ENCODE peak calls at places on chromosomes 3 and 15, in six cellular contexts. One of them, this sample, is unnamed.

GRCh38 chr15:68054658-68055223 is 626 bp downstream of the PIAS1 start:
- DNase-seq in uterus: peak
- DNase-seq in endodermal cell: peak
- DNase-seq in left ventricle myocardium inferior: peak
- DNase-seq in IMR-90: peak
- DNase-seq in PC-9: peak
- DNase-seq in this sample: no peak

GRCh38 chr3:67605377-67605776 is 49.0 kb downstream of the SUCLG2 start:
- DNase-seq in uterus: no peak
- DNase-seq in endodermal cell: no peak
- DNase-seq in left ventricle myocardium inferior: no peak
- DNase-seq in IMR-90: peak
- DNase-seq in PC-9: no peak
- DNase-seq in this sample: no peak

GRCh38 chr3:170171563-170171962 is 10.0 kb downstream of the PHC3 start:
- DNase-seq in uterus: no peak
- DNase-seq in endodermal cell: no peak
- DNase-seq in left ventricle myocardium inferior: no peak
- DNase-seq in IMR-90: no peak
- DNase-seq in PC-9: no peak
- DNase-seq in this sample: no peak

GRCh38 chr3:41327718-41328117 is 128.4 kb downstream of the CTNNB1 start:
- DNase-seq in uterus: no peak
- DNase-seq in endodermal cell: no peak
- DNase-seq in left ventricle myocardium inferior: no peak
- DNase-seq in IMR-90: peak
- DNase-seq in PC-9: peak
- DNase-seq in this sample: no peak

GRCh38 chr3:2024037-2024436 is 74.6 kb upstream of the CNTN4 start:
- DNase-seq in uterus: no peak
- DNase-seq in endodermal cell: no peak
- DNase-seq in left ventricle myocardium inferior: no peak
- DNase-seq in IMR-90: no peak
- DNase-seq in PC-9: no peak
- DNase-seq in this sample: no peak

GRCh38 chr15:33194237-33194636 is 277 bp downstream of the FMN1 start:
- DNase-seq in uterus: no peak
- DNase-seq in endodermal cell: no peak
- DNase-seq in left ventricle myocardium inferior: no peak
- DNase-seq in IMR-90: no peak
- DNase-seq in PC-9: no peak
- DNase-seq in this sample: no peak

GRCh38 chr15:100209204-100209603 is 132.6 kb downstream of the ADAMTS17 start:
- DNase-seq in uterus: no peak
- DNase-seq in endodermal cell: peak
- DNase-seq in left ventricle myocardium inferior: no peak
- DNase-seq in IMR-90: no peak
- DNase-seq in PC-9: no peak
- DNase-seq in this sample: no peak

GRCh38 chr3:195873971-195874370 is 34.4 kb downstream of the TNK2 start:
- DNase-seq in uterus: no peak
- DNase-seq in endodermal cell: no peak
- DNase-seq in left ventricle myocardium inferior: no peak
- DNase-seq in IMR-90: peak
- DNase-seq in PC-9: peak
- DNase-seq in this sample: no peak

GRCh38 chr15:27796405-27797085 is 302.6 kb downstream of the OCA2 start:
- DNase-seq in uterus: no peak
- DNase-seq in endodermal cell: no peak
- DNase-seq in left ventricle myocardium inferior: no peak
- DNase-seq in IMR-90: no peak
- DNase-seq in PC-9: no peak
- DNase-seq in this sample: no peak

GRCh38 chr3:122281891-122282290 is 43.2 kb upstream of the CSTA start:
- DNase-seq in uterus: no peak
- DNase-seq in endodermal cell: no peak
- DNase-seq in left ventricle myocardium inferior: no peak
- DNase-seq in IMR-90: no peak
- DNase-seq in PC-9: no peak
- DNase-seq in this sample: no peak

GRCh38 chr3:177196473-177197040 is 725 bp downstream of the TBL1XR1 start:
- DNase-seq in uterus: peak
- DNase-seq in endodermal cell: peak
- DNase-seq in left ventricle myocardium inferior: no peak
- DNase-seq in IMR-90: peak
- DNase-seq in PC-9: peak
- DNase-seq in this sample: no peak

GRCh38 chr3:71006810-71007785 is 576.4 kb downstream of the FOXP1 start:
- DNase-seq in uterus: no peak
- DNase-seq in endodermal cell: peak
- DNase-seq in left ventricle myocardium inferior: no peak
- DNase-seq in IMR-90: no peak
- DNase-seq in PC-9: no peak
- DNase-seq in this sample: no peak

GRCh38 chr3:41525288-41526064 is 326.2 kb downstream of the CTNNB1 start:
- DNase-seq in uterus: no peak
- DNase-seq in endodermal cell: no peak
- DNase-seq in left ventricle myocardium inferior: no peak
- DNase-seq in IMR-90: no peak
- DNase-seq in PC-9: no peak
- DNase-seq in this sample: no peak

GRCh38 chr3:23620044-23620443 is 185.7 kb upstream of the UBE2E1 start:
- DNase-seq in uterus: no peak
- DNase-seq in endodermal cell: peak
- DNase-seq in left ventricle myocardium inferior: no peak
- DNase-seq in IMR-90: no peak
- DNase-seq in PC-9: no peak
- DNase-seq in this sample: no peak

GRCh38 chr3:10416730-10417300 is 88.6 kb downstream of the ATP2B2 start:
- DNase-seq in uterus: no peak
- DNase-seq in endodermal cell: no peak
- DNase-seq in left ventricle myocardium inferior: no peak
- DNase-seq in IMR-90: no peak
- DNase-seq in PC-9: no peak
- DNase-seq in this sample: no peak

GRCh38 chr3:194032828-194033435 is 103.0 kb upstream of the HES1 start:
- DNase-seq in uterus: no peak
- DNase-seq in endodermal cell: peak
- DNase-seq in left ventricle myocardium inferior: no peak
- DNase-seq in IMR-90: no peak
- DNase-seq in PC-9: no peak
- DNase-seq in this sample: no peak

GRCh38 chr3:71564361-71564760 is 19.2 kb downstream of the FOXP1 start:
- DNase-seq in uterus: no peak
- DNase-seq in endodermal cell: no peak
- DNase-seq in left ventricle myocardium inferior: no peak
- DNase-seq in IMR-90: no peak
- DNase-seq in PC-9: no peak
- DNase-seq in this sample: no peak

DNA sequence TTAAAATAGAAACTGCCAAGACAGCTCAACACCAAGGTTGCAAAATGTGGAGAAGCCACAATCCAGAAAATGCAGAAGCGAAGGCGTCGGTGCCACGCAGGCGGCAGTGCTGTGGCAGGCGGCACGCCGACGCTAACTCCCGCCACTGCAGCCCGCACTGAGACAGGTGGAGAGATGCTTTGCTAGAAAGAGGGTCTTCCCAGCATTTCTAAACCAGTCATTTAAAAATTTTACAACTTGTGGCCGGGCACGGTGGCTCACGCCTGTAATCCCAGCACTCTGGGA is 23.2 kb downstream of the CYFIP1 start:
- DNase-seq in uterus: no peak
- DNase-seq in endodermal cell: peak
- DNase-seq in left ventricle myocardium inferior: no peak
- DNase-seq in IMR-90: no peak
- DNase-seq in PC-9: no peak
- DNase-seq in this sample: no peak
- H3K27ac ChIP-seq in uterus: no peak
- H3K27ac ChIP-seq in endodermal cell: peak
- H3K27ac ChIP-seq in left ventricle myocardium inferior: peak
- H3K27ac ChIP-seq in IMR-90: no peak
- H3K27ac ChIP-seq in PC-9: no peak
- H3K27ac ChIP-seq in this sample: no peak

GRCh38 chr3:101719604-101720185 is 4.7 kb upstream of the CEP97 start:
- DNase-seq in uterus: no peak
- DNase-seq in endodermal cell: no peak
- DNase-seq in left ventricle myocardium inferior: no peak
- DNase-seq in IMR-90: no peak
- DNase-seq in PC-9: no peak
- DNase-seq in this sample: no peak

GRCh38 chr3:101724329-101725191 is at the start of gene CEP97:
- DNase-seq in uterus: peak
- DNase-seq in endodermal cell: peak
- DNase-seq in left ventricle myocardium inferior: peak
- DNase-seq in IMR-90: peak
- DNase-seq in PC-9: peak
- DNase-seq in this sample: peak

GRCh38 chr3:101722394-101723173 is 1.8 kb upstream of the CEP97 start:
- DNase-seq in uterus: no peak
- DNase-seq in endodermal cell: no peak
- DNase-seq in left ventricle myocardium inferior: no peak
- DNase-seq in IMR-90: no peak
- DNase-seq in PC-9: no peak
- DNase-seq in this sample: no peak

GRCh38 chr3:101721650-101721917 is 2.8 kb upstream of the CEP97 start:
- DNase-seq in uterus: no peak
- DNase-seq in endodermal cell: no peak
- DNase-seq in left ventricle myocardium inferior: no peak
- DNase-seq in IMR-90: no peak
- DNase-seq in PC-9: no peak
- DNase-seq in this sample: no peak

DNA sequence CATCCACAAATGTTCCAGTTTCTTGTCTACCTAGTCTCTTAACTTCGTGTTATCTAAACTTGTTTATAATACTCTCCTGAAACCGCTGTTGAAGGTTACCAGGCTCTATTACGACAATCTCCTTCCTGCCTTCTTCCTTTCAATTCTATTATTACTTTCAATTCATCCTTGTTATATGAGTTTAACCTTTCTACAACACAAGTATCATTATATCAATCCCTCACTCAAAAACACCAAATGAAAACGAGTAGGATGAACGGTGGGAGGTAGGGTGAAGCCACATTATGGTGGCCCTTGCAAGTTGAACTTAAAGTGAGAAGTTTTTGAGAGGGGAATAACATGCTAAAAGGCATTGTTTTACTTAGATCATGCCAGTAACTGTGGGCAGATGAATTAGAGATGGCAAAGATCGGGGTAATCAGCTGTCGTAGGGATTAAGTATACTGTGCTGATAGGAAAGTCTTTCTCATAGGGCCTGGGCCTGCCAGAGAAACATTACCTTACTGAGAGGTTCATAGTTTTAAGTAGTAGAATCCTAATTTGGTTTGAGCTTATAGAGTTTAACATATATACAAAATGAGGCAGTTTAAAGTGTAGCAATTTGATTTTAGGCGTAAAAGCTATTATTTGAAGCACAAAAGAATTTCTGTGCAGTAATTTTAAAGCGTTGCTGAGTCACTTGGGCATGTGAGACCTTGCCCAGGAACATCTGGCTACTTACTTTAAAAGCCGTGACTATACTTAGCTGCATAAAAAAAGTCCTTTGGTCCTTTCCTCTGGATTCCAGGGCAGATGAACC is 3.4 kb upstream of the CEP97 start:
- DNase-seq in uterus: no peak
- DNase-seq in endodermal cell: no peak
- DNase-seq in left ventricle myocardium inferior: no peak
- DNase-seq in IMR-90: peak
- DNase-seq in PC-9: no peak
- DNase-seq in this sample: no peak
- H3K27ac ChIP-seq in uterus: no peak
- H3K27ac ChIP-seq in endodermal cell: no peak
- H3K27ac ChIP-seq in left ventricle myocardium inferior: peak
- H3K27ac ChIP-seq in IMR-90: no peak
- H3K27ac ChIP-seq in PC-9: no peak
- H3K27ac ChIP-seq in this sample: no peak

DNA sequence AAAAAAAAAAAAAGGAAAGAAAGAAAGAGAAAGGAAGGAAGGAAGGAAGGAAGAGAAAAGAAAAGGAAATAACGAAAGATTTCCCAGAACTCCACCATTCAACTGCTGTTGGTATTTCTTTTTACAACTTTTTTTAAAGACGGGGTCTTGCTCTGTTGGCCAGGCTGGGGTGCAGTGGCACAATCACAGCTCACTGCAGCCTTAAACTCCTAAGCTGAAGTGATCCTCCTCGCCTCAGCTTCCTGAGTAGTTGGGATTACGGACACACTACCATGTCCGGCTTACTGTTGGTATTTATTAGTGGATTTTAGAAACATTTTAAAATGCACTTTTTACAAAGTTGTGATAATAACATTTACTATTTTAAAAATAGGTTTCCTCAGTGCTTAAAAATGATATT is 15.0 kb upstream of the USP3 start:
- DNase-seq in uterus: no peak
- DNase-seq in endodermal cell: no peak
- DNase-seq in left ventricle myocardium inferior: no peak
- DNase-seq in IMR-90: no peak
- DNase-seq in PC-9: no peak
- DNase-seq in this sample: no peak
- H3K27ac ChIP-seq in uterus: no peak
- H3K27ac ChIP-seq in endodermal cell: no peak
- H3K27ac ChIP-seq in left ventricle myocardium inferior: no peak
- H3K27ac ChIP-seq in IMR-90: no peak
- H3K27ac ChIP-seq in PC-9: no peak
- H3K27ac ChIP-seq in this sample: no peak

GRCh38 chr3:191239439-191240035 is 40.5 kb downstream of the OSTN start:
- DNase-seq in uterus: no peak
- DNase-seq in endodermal cell: no peak
- DNase-seq in left ventricle myocardium inferior: no peak
- DNase-seq in IMR-90: no peak
- DNase-seq in PC-9: no peak
- DNase-seq in this sample: no peak
- H3K27ac ChIP-seq in uterus: no peak
- H3K27ac ChIP-seq in endodermal cell: no peak
- H3K27ac ChIP-seq in left ventricle myocardium inferior: no peak
- H3K27ac ChIP-seq in IMR-90: peak
- H3K27ac ChIP-seq in PC-9: peak
- H3K27ac ChIP-seq in this sample: no peak

This sample was measured in iPS DF 6.9.